ENCODE peak calls at places on chromosomes 1 and 21, in four cellular contexts. T, E, X and C are unnamed samples.

GRCh38 chr1:171467626-171468025 is 17.7 kb upstream of the PRRC2C start:
- DNase-seq in E (no peak), X (no peak), T (no peak), C (no peak)

GRCh38 chr1:62333431-62333830 is 14.2 kb upstream of the KANK4 start:
- DNase-seq in E (no peak), T (no peak), X (no peak), C (no peak)

GRCh38 chr1:17405898-17406759 is 33.3 kb downstream of the RCC2 start:
- DNase-seq in X (peak), E (peak), T (no peak), C (peak)

GRCh38 chr1:43951021-43951985 is 4.6 kb downstream of the IPO13 start:
- DNase-seq in X (no peak), T (no peak), E (no peak), C (no peak)

GRCh38 chr1:27724961-27725373 is 794 bp upstream of the FAM76A start:
- DNase-seq in E (peak), X (peak), T (no peak), C (peak)

GRCh38 chr1:232966663-232967062 is 16.3 kb downstream of the NTPCR start:
- DNase-seq in E (no peak), X (no peak), T (no peak), C (no peak)

GRCh38 chr1:204989266-204990058 is 53.5 kb upstream of the CNTN2 start:
- DNase-seq in X (peak), E (peak), T (no peak), C (peak)

GRCh38 chr21:35150562-35151226 is 101.6 kb upstream of the RUNX1 start:
- DNase-seq in X (no peak), T (no peak), E (no peak), C (no peak)

GRCh38 chr21:22898061-22898460 is 1899.9 kb downstream of the NCAM2 start:
- DNase-seq in X (no peak), T (no peak), E (no peak), C (no peak)

GRCh38 chr21:26297856-26298255 is 127.3 kb upstream of the APP start:
- DNase-seq in T (no peak), E (no peak), X (no peak), C (no peak)

GRCh38 chr1:1237874-1238701 is 6.1 kb downstream of the B3GALT6 start:
- DNase-seq in X (peak), E (no peak), T (no peak), C (no peak)

GRCh38 chr1:12537294-12537693 is 80.7 kb downstream of the DHRS3 start:
- DNase-seq in E (no peak), T (no peak), X (no peak), C (no peak)

GRCh38 chr1:94820918-94821317 is 761 bp downstream of the SLC44A3 start:
- DNase-seq in T (no peak), X (no peak), E (no peak), C (no peak)

GRCh38 chr1:184801503-184801902 is 46.8 kb upstream of the EDEM3 start:
- DNase-seq in E (no peak), T (no peak), X (no peak), C (no peak)

GRCh38 chr1:170685166-170685565 is 21.2 kb downstream of the PRRX1 start:
- DNase-seq in X (no peak), E (no peak), T (no peak), C (no peak)

GRCh38 chr1:176783281-176783680 is 320.3 kb downstream of the PAPPA2 start:
- DNase-seq in T (no peak), X (no peak), E (no peak), C (no peak)

GRCh38 chr1:36203554-36204346 is 20.5 kb upstream of the THRAP3 start:
- DNase-seq in X (no peak), T (no peak), E (peak), C (no peak)

GRCh38 chr1:239354211-239354610 is 32.2 kb upstream of the CHRM3 start:
- DNase-seq in X (no peak), E (no peak), T (no peak), C (no peak)

GRCh38 chr1:180988221-180988826 is 34.3 kb downstream of the STX6 start:
- DNase-seq in X (peak), T (no peak), E (no peak), C (no peak)

GRCh38 chr1:84769636-84770035 is 79.4 kb upstream of the SSX2IP start:
- DNase-seq in T (no peak), X (no peak), E (no peak), C (no peak)

GRCh38 chr1:903305-903704 is 20.4 kb upstream of the SAMD11 start:
- DNase-seq in T (no peak), X (no peak), E (no peak), C (no peak)

GRCh38 chr1:221719987-221720386 is 21.9 kb downstream of the DUSP10 start:
- DNase-seq in E (no peak), T (no peak), X (no peak), C (no peak)

GRCh38 chr1:162902372-162902771 is 41.4 kb upstream of the CCDC190 start:
- DNase-seq in T (no peak), X (no peak), E (no peak), C (no peak)

GRCh38 chr21:42595281-42596187 is 57.9 kb upstream of the PDE9A start:
- DNase-seq in X (no peak), E (no peak), T (no peak), C (no peak)

GRCh38 chr1:85473390-85473789 is 8.4 kb upstream of the DDAH1 start:
- DNase-seq in X (peak), T (no peak), E (no peak), C (no peak)

GRCh38 chr1:43288058-43288784 is 2.8 kb upstream of the C1orf210 start:
- DNase-seq in E (no peak), T (no peak), X (no peak), C (no peak)

GRCh38 chr1:35190784-35191183 is 2.2 kb downstream of the SFPQ start:
- DNase-seq in T (no peak), X (no peak), E (no peak), C (no peak)

GRCh38 chr1:117710710-117711109 is 104.9 kb downstream of the TENT5C start:
- DNase-seq in T (no peak), E (peak), X (no peak), C (peak)

GRCh38 chr1:226632169-226632884 is 83.8 kb downstream of the STUM start:
- DNase-seq in T (no peak), E (no peak), X (no peak), C (no peak)

GRCh38 chr1:171998711-171999110 is 157.4 kb downstream of the DNM3 start:
- DNase-seq in E (no peak), T (no peak), X (no peak), C (no peak)

GRCh38 chr1:177490240-177490639 is 319.5 kb downstream of the BRINP2 start:
- DNase-seq in T (no peak), X (no peak), E (no peak), C (no peak)

GRCh38 chr1:52037402-52037814 is 3.8 kb upstream of the KTI12 start:
- DNase-seq in X (peak), E (no peak), T (no peak), C (no peak)
- TF ChIP-seq BHLHE40 in X (no peak), E (no peak), T (no peak), C (no peak)

GRCh38 chr1:203478986-203479385 is 3.4 kb downstream of the PRELP start:
- DNase-seq in X (no peak), E (no peak), T (no peak), C (no peak)
- TF ChIP-seq FOXK2 in X (no peak), E (no peak), T (no peak), C (no peak)

DNA sequence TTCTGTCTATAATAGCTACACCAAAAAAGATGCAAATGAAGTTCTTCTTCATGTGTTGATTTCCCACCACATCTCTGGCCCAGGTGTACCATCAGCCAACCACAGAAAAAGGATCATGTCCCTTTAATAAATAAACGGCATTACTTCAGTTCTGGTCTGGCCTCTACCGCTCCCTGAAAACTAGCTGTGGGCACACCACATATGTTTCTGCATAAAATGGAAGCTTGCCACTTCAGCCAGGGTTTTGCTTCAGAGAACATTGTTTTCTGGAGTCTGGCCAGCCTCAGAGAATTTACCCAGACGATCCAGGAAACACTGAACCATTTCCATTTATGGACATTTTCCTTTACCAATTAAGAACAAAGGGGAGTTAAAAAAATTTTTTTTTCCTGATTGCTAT is 5.9 kb upstream of the LAMC2 start:
- DNase-seq in T (peak), X (no peak), E (no peak), C (no peak)
- TF ChIP-seq BHLHE40 in T (no peak), X (no peak), E (no peak), C (no peak)

GRCh38 chr1:15354580-15354965 is 55.1 kb upstream of the EFHD2 start:
- DNase-seq in E (no peak), X (no peak), T (no peak), C (no peak)
- TF ChIP-seq FOXK2 in E (no peak), X (no peak), T (no peak), C (no peak)

GRCh38 chr1:110151175-110151715 is 951 bp downstream of the SLC6A17 start:
- DNase-seq in X (no peak), T (no peak), E (no peak), C (no peak)

GRCh38 chr1:110150330-110151174 is at the start of gene SLC6A17:
- DNase-seq in E (peak), T (no peak), X (no peak), C (peak)

GRCh38 chr1:110148961-110149360 is 1.3 kb upstream of the SLC6A17 start:
- DNase-seq in T (no peak), E (no peak), X (no peak), C (peak)

GRCh38 chr1:110153407-110153950 is 3.2 kb downstream of the SLC6A17 start:
- DNase-seq in X (no peak), T (no peak), E (no peak), C (no peak)

GRCh38 chr1:110152133-110152785 is 2.0 kb downstream of the SLC6A17 start:
- DNase-seq in T (no peak), X (peak), E (no peak), C (no peak)
- TF ChIP-seq BHLHE40 in T (no peak), X (no peak), E (no peak), C (no peak)

DNA sequence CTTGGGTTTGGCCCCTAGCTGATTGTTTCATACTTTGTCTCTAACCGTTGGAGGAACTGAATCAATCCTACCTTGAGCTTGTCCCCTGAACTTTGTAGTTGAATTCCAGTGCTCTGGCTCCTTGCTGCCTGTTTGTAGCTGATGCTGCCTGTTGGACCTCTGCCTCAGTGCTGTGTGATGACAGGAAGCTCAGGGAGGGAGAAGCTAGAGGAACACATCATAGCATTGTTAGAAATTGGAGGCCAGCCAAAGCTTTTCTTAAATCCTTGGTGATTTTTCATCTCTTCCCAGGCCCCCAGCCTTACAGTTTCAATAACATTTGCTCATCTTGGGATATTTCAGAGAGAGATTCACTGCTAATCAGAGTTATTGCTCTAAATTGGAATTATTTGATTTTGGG is 34.0 kb downstream of the MACF1 start:
- DNase-seq in E (no peak), T (no peak), X (no peak), C (no peak)
- TF ChIP-seq FOXK2 in E (no peak), T (no peak), X (no peak), C (no peak)

GRCh38 chr1:229567109-229567868 is 8.8 kb upstream of the ABCB10 start:
- DNase-seq in E (peak), T (no peak), X (no peak), C (no peak)

GRCh38 chr1:229563701-229564100 is 5.2 kb upstream of the ABCB10 start:
- DNase-seq in T (no peak), X (no peak), E (no peak), C (no peak)

GRCh38 chr1:229558460-229559335 is at the start of gene ABCB10:
- DNase-seq in T (peak), X (peak), E (peak), C (peak)

GRCh38 chr1:229562686-229563085 is 4.2 kb upstream of the ABCB10 start:
- DNase-seq in X (no peak), E (no peak), T (no peak), C (no peak)

GRCh38 chr1:229563241-229563640 is 4.7 kb upstream of the ABCB10 start:
- DNase-seq in E (no peak), X (no peak), T (no peak), C (no peak)
- TF ChIP-seq BHLHE40 in E (no peak), X (no peak), T (no peak), C (no peak)